ENCODE peak calls at places on chromosomes 7 and 10, in five cellular contexts. H is HepG2, D is WTC11, E is K562, Q is H1. S is an unnamed sample.

GRCh38 chr10:12796431-12797185 is 204.9 kb downstream of the CCDC3 start:
- DNase-seq in Q (no peak), E (no peak), D (no peak), H (no peak), S (no peak)

GRCh38 chr7:155764432-155764798 is 47.8 kb downstream of the SHH start:
- DNase-seq in H (no peak), Q (no peak), D (no peak), E (no peak), S (no peak)

GRCh38 chr10:59173414-59173813 is 3.0 kb upstream of the PHYHIPL start:
- DNase-seq in Q (no peak), D (no peak), H (no peak), E (no peak), S (no peak)

GRCh38 chr7:127730658-127731276 is 78.8 kb downstream of the SND1 start:
- DNase-seq in D (no peak), H (no peak), E (no peak), Q (no peak), S (no peak)

GRCh38 chr7:28258240-28258639 is 77.6 kb upstream of the JAZF1 start:
- DNase-seq in Q (no peak), H (no peak), E (no peak), D (no peak), S (no peak)

GRCh38 chr7:89029864-89030263 is 234.3 kb upstream of the TEX47 start:
- DNase-seq in E (no peak), Q (no peak), D (no peak), H (no peak), S (peak)

GRCh38 chr7:135792334-135792733 is 43.7 kb upstream of the FAM180A start:
- DNase-seq in Q (no peak), E (no peak), D (no peak), H (no peak), S (no peak)

GRCh38 chr7:84218681-84219080 is 24.1 kb upstream of the SEMA3A start:
- DNase-seq in D (no peak), H (no peak), E (no peak), Q (no peak), S (no peak)

GRCh38 chr10:22712959-22713852 is 1.2 kb downstream of the PIP4K2A start:
- DNase-seq in Q (no peak), E (peak), H (peak), D (peak), S (no peak)

GRCh38 chr10:59894114-59894513 is 12.2 kb downstream of the CCDC6 start:
- DNase-seq in D (no peak), H (no peak), Q (no peak), E (no peak), S (no peak)

GRCh38 chr7:29194594-29195417 is at the start of gene CHN2:
- DNase-seq in D (peak), Q (no peak), H (peak), E (no peak), S (no peak)

GRCh38 chr7:22255834-22256233 is 101.1 kb downstream of the RAPGEF5 start:
- DNase-seq in E (no peak), H (no peak), D (no peak), Q (no peak), S (no peak)

GRCh38 chr7:106283831-106284515 is 810 bp downstream of the NAMPT start:
- DNase-seq in D (no peak), H (peak), E (peak), Q (no peak), S (no peak)

GRCh38 chr7:120951826-120952225 is 1.2 kb downstream of the ING3 start:
- DNase-seq in E (peak), H (no peak), D (no peak), Q (no peak), S (no peak)

DNA sequence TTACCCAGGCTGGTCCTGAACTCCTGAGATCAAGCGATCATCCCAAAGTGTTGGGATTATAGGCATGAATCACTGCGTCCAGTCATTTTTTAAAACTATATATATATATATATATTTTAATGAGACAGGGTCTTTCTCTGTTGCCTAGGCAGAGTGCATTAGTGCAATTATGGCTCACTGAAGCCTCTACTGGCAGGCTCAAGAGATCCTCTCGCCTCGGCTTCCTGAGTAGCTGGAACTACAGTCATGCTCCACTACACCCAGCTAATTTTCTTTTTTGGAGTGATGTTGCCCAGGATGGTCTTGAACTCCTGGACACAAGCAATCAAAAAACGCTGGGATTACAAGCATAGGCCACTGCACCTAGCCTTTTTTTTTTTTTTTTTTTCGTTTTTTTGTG is 55.3 kb upstream of the KAT6B start:
- DNase-seq in Q (no peak), H (no peak), D (no peak), E (peak), S (no peak)
- TF ChIP-seq CTCF in Q (no peak), H (peak), D (no peak), E (no peak), S (no peak)

DNA sequence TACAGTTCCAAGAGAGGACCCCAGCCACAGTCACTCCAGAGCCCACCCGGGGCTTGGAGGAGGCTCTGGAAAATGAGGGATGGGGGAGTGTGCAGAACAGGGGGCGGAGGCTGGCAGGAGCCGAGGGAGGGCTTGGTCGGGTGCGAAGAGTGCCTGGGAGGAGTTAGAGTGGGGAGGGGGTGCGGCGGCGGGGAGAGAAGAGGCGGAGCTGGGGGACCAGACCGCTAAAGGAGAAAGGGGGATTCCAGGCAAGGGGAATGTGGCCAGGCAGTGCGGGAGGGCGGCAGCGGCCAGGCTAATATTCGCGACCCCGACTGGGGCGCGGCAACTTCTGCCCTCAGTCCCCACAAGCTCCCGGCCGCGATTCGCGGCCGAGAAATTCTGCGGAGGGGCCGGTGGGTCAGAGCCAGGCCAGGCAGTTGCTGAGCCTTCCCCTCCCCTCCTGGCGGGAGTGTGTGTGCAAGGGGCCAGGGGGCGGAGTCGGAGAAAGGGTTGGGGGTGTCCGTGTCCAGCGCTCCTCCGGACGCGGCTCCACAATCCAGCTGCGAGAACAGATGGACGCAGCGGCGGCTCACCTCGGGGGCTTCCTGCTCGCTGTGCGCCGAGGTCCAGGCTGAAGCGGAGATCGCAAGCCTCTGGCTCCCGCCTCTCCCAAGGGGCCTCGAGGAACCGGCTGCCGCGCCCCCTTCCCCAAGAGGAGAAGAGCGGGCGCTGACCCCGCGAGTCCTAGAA is 661 bp upstream of the SLC18A3 start:
- DNase-seq in Q (no peak), D (peak), H (no peak), E (no peak), S (no peak)
- TF ChIP-seq SP1 in Q (no peak), D (peak), H (no peak), E (no peak), S (no peak)

GRCh38 chr7:143882611-143883078 is 19.3 kb downstream of the TCAF1 start:
- DNase-seq in E (no peak), Q (no peak), D (peak), H (peak), S (no peak)
- TF ChIP-seq CTCF in E (no peak), Q (no peak), D (no peak), H (peak), S (no peak)

GRCh38 chr10:45239642-45240041 is 75.8 kb downstream of the OR13A1 start:
- DNase-seq in H (no peak), E (no peak), Q (no peak), D (no peak), S (no peak)
- TF ChIP-seq SP1 in H (no peak), E (no peak), Q (no peak), D (no peak), S (no peak)

GRCh38 chr10:62451606-62451965 is 77.4 kb downstream of the ZNF365 start:
- DNase-seq in H (no peak), E (no peak), Q (no peak), D (no peak), S (no peak)
- TF ChIP-seq CTCF in H (no peak), E (no peak), Q (no peak), D (no peak), S (no peak)

GRCh38 chr10:4303045-4303444 is 518.0 kb upstream of the KLF6 start:
- DNase-seq in D (no peak), Q (no peak), H (no peak), E (no peak), S (no peak)
- TF ChIP-seq SP1 in D (no peak), Q (no peak), H (no peak), E (no peak), S (no peak)

GRCh38 chr10:83995932-83996331 is 143.4 kb upstream of the GHITM start:
- DNase-seq in E (no peak), D (no peak), H (no peak), Q (no peak), S (no peak)

GRCh38 chr10:83994351-83994750 is 145.0 kb upstream of the GHITM start:
- DNase-seq in E (no peak), D (no peak), Q (no peak), H (no peak), S (no peak)

GRCh38 chr10:83988435-83988834 is 150.9 kb upstream of the GHITM start:
- DNase-seq in Q (no peak), D (no peak), E (no peak), H (no peak), S (no peak)

GRCh38 chr10:83990126-83990525 is 149.2 kb upstream of the GHITM start:
- DNase-seq in D (no peak), Q (no peak), H (no peak), E (no peak), S (no peak)

GRCh38 chr10:83991986-83992753 is 147.1 kb upstream of the GHITM start:
- DNase-seq in H (peak), E (peak), D (peak), Q (peak), S (peak)
- TF ChIP-seq CTCF in H (peak), E (peak), D (peak), Q (peak), S (peak)

DNA sequence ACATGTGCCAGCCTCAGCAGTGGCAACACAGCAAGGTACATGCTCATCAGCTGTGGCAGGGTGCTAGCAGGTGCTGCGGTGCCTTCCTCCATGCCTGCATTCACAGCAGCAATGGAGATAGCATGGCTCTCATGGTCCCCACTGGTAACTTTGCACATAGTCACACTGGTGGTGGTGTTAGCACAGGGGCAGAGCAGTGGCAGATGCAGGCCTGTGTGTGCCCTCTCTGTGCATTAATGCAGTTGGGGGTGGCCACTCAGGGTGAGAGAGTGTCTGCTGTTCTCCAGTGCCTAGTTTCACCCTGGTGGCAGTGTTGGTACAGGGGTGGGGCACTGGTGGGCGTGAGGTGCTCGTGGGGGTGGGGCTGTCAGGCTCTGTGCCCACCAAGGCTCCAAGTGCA is 17.7 kb upstream of the PPP1R3A start:
- DNase-seq in D (no peak), E (no peak), H (no peak), Q (no peak), S (no peak)
- TF ChIP-seq SP1 in D (no peak), E (no peak), H (no peak), Q (no peak), S (no peak)

S was measured in HCT116.